ENCODE peak calls at places on chromosomes 12 and 14, in eight cellular contexts. F is C1 segment of cervical spinal cord; B is T-helper 2 cell; S is neuronal stem cell; R is MCF 10A; P is activated CD4-positive, alpha-beta T cell treated with anti-CD3 and anti-CD28 coated beads, Interleukin-2, amount 50 U/mL, for 24 hours; O is NB4; K is brain microvascular endothelial cell. I is an unnamed sample.

GRCh38 chr12:3989218-3989550 is 116.0 kb upstream of the PARP11 start:
- DNase-seq in R (no peak), P (no peak), F (no peak), S (no peak), B (no peak), O (no peak), K (no peak), I (no peak)

GRCh38 chr12:65565601-65566560 is 258.4 kb upstream of the HMGA2 start:
- DNase-seq in O (peak), P (no peak), F (no peak), R (peak), K (peak), S (no peak), B (no peak), I (no peak)

GRCh38 chr12:81015510-81015909 is 62.4 kb upstream of the ACSS3 start:
- DNase-seq in S (no peak), P (no peak), K (peak), F (no peak), R (no peak), O (no peak), B (no peak), I (no peak)

GRCh38 chr14:92938235-92938875 is 15.4 kb downstream of the CHGA start:
- DNase-seq in P (no peak), O (no peak), K (no peak), F (peak), R (no peak), S (no peak), B (no peak), I (no peak)

GRCh38 chr12:112839386-112839972 is 47.9 kb downstream of the RPH3A start:
- DNase-seq in K (peak), O (no peak), P (no peak), F (no peak), S (no peak), R (peak), B (no peak), I (no peak)

GRCh38 chr14:70515796-70516195 is 19.0 kb downstream of the ADAM20 start:
- DNase-seq in P (no peak), R (no peak), K (no peak), F (no peak), O (peak), B (no peak), S (no peak), I (no peak)

GRCh38 chr14:75249958-75250336 is 28.7 kb upstream of the FOS start:
- DNase-seq in K (no peak), O (no peak), P (no peak), B (no peak), R (no peak), S (no peak), F (no peak), I (no peak)

GRCh38 chr12:105204916-105205315 is 31.1 kb downstream of the APPL2 start:
- DNase-seq in O (no peak), P (peak), K (peak), B (no peak), F (no peak), S (no peak), R (no peak), I (no peak)

GRCh38 chr12:6821271-6821673 is 349 bp upstream of the GPR162 start:
- DNase-seq in B (no peak), O (peak), S (no peak), P (no peak), R (no peak), K (peak), F (peak), I (no peak)